ENCODE peak calls at places on chromosomes 2 and 18, in ten cellular contexts. One of them, this sample, is unnamed.

GRCh38 chr18:79502785-79503184 is 107.1 kb downstream of the NFATC1 start:
- DNase-seq in GM23248: peak
- DNase-seq in mesendoderm: no peak
- DNase-seq in psoas muscle: no peak
- DNase-seq in HCT116: no peak
- DNase-seq in choroid plexus epithelial cell: peak
- DNase-seq in NB4: no peak
- DNase-seq in CD8-positive, alpha-beta memory T cell: no peak
- DNase-seq in SJSA1: peak
- DNase-seq in neural progenitor cell: no peak
- DNase-seq in this sample: no peak

GRCh38 chr2:8682719-8683667 is 1.1 kb downstream of the ID2 start:
- DNase-seq in GM23248: peak
- DNase-seq in mesendoderm: peak
- DNase-seq in psoas muscle: peak
- DNase-seq in HCT116: peak
- DNase-seq in choroid plexus epithelial cell: peak
- DNase-seq in NB4: peak
- DNase-seq in CD8-positive, alpha-beta memory T cell: no peak
- DNase-seq in SJSA1: peak
- DNase-seq in neural progenitor cell: peak
- DNase-seq in this sample: peak

GRCh38 chr2:183164111-183165015 is 40.1 kb downstream of the NUP35 start:
- DNase-seq in GM23248: no peak
- DNase-seq in mesendoderm: no peak
- DNase-seq in psoas muscle: no peak
- DNase-seq in HCT116: no peak
- DNase-seq in choroid plexus epithelial cell: peak
- DNase-seq in NB4: no peak
- DNase-seq in CD8-positive, alpha-beta memory T cell: no peak
- DNase-seq in SJSA1: peak
- DNase-seq in neural progenitor cell: no peak
- DNase-seq in this sample: no peak

GRCh38 chr2:230758566-230759480 is 46.2 kb downstream of the CAB39 start:
- DNase-seq in GM23248: peak
- DNase-seq in mesendoderm: no peak
- DNase-seq in psoas muscle: no peak
- DNase-seq in HCT116: no peak
- DNase-seq in choroid plexus epithelial cell: peak
- DNase-seq in NB4: peak
- DNase-seq in CD8-positive, alpha-beta memory T cell: no peak
- DNase-seq in SJSA1: peak
- DNase-seq in neural progenitor cell: no peak
- DNase-seq in this sample: no peak

GRCh38 chr2:25041307-25041927 is 459 bp upstream of the EFR3B start:
- DNase-seq in GM23248: peak
- DNase-seq in mesendoderm: peak
- DNase-seq in psoas muscle: peak
- DNase-seq in HCT116: peak
- DNase-seq in choroid plexus epithelial cell: peak
- DNase-seq in NB4: no peak
- DNase-seq in CD8-positive, alpha-beta memory T cell: peak
- DNase-seq in SJSA1: peak
- DNase-seq in neural progenitor cell: peak
- DNase-seq in this sample: peak

GRCh38 chr2:79453918-79454317 is 58.9 kb upstream of the CTNNA2 start:
- DNase-seq in GM23248: peak
- DNase-seq in mesendoderm: peak
- DNase-seq in psoas muscle: no peak
- DNase-seq in HCT116: no peak
- DNase-seq in choroid plexus epithelial cell: peak
- DNase-seq in NB4: peak
- DNase-seq in CD8-positive, alpha-beta memory T cell: no peak
- DNase-seq in SJSA1: no peak
- DNase-seq in neural progenitor cell: peak
- DNase-seq in this sample: no peak

GRCh38 chr2:73112026-73112912 is 479 bp downstream of the RAB11FIP5 start:
- DNase-seq in GM23248: peak
- DNase-seq in mesendoderm: peak
- DNase-seq in psoas muscle: peak
- DNase-seq in HCT116: peak
- DNase-seq in choroid plexus epithelial cell: peak
- DNase-seq in NB4: peak
- DNase-seq in CD8-positive, alpha-beta memory T cell: peak
- DNase-seq in SJSA1: peak
- DNase-seq in neural progenitor cell: peak
- DNase-seq in this sample: no peak

GRCh38 chr2:55363636-55364035 is 56.0 kb downstream of the CCDC88A start:
- DNase-seq in GM23248: no peak
- DNase-seq in mesendoderm: no peak
- DNase-seq in psoas muscle: no peak
- DNase-seq in HCT116: no peak
- DNase-seq in choroid plexus epithelial cell: no peak
- DNase-seq in NB4: no peak
- DNase-seq in CD8-positive, alpha-beta memory T cell: no peak
- DNase-seq in SJSA1: no peak
- DNase-seq in neural progenitor cell: no peak
- DNase-seq in this sample: no peak

GRCh38 chr18:24014062-24014985 is at the start of gene TTC39C:
- DNase-seq in GM23248: peak
- DNase-seq in mesendoderm: peak
- DNase-seq in psoas muscle: peak
- DNase-seq in HCT116: peak
- DNase-seq in choroid plexus epithelial cell: peak
- DNase-seq in NB4: peak
- DNase-seq in CD8-positive, alpha-beta memory T cell: peak
- DNase-seq in SJSA1: peak
- DNase-seq in neural progenitor cell: peak
- DNase-seq in this sample: peak

GRCh38 chr18:24013061-24013460 is 1.5 kb upstream of the TTC39C start:
- DNase-seq in GM23248: peak
- DNase-seq in mesendoderm: no peak
- DNase-seq in psoas muscle: no peak
- DNase-seq in HCT116: no peak
- DNase-seq in choroid plexus epithelial cell: no peak
- DNase-seq in NB4: no peak
- DNase-seq in CD8-positive, alpha-beta memory T cell: no peak
- DNase-seq in SJSA1: no peak
- DNase-seq in neural progenitor cell: no peak
- DNase-seq in this sample: no peak

GRCh38 chr18:24016643-24017042 is 2.1 kb downstream of the TTC39C start:
- DNase-seq in GM23248: peak
- DNase-seq in mesendoderm: peak
- DNase-seq in psoas muscle: no peak
- DNase-seq in HCT116: peak
- DNase-seq in choroid plexus epithelial cell: no peak
- DNase-seq in NB4: peak
- DNase-seq in CD8-positive, alpha-beta memory T cell: no peak
- DNase-seq in SJSA1: no peak
- DNase-seq in neural progenitor cell: no peak
- DNase-seq in this sample: no peak

GRCh38 chr18:24015897-24016631 is 1.5 kb downstream of the TTC39C start:
- DNase-seq in GM23248: peak
- DNase-seq in mesendoderm: peak
- DNase-seq in psoas muscle: no peak
- DNase-seq in HCT116: no peak
- DNase-seq in choroid plexus epithelial cell: no peak
- DNase-seq in NB4: peak
- DNase-seq in CD8-positive, alpha-beta memory T cell: no peak
- DNase-seq in SJSA1: no peak
- DNase-seq in neural progenitor cell: peak
- DNase-seq in this sample: peak

DNA sequence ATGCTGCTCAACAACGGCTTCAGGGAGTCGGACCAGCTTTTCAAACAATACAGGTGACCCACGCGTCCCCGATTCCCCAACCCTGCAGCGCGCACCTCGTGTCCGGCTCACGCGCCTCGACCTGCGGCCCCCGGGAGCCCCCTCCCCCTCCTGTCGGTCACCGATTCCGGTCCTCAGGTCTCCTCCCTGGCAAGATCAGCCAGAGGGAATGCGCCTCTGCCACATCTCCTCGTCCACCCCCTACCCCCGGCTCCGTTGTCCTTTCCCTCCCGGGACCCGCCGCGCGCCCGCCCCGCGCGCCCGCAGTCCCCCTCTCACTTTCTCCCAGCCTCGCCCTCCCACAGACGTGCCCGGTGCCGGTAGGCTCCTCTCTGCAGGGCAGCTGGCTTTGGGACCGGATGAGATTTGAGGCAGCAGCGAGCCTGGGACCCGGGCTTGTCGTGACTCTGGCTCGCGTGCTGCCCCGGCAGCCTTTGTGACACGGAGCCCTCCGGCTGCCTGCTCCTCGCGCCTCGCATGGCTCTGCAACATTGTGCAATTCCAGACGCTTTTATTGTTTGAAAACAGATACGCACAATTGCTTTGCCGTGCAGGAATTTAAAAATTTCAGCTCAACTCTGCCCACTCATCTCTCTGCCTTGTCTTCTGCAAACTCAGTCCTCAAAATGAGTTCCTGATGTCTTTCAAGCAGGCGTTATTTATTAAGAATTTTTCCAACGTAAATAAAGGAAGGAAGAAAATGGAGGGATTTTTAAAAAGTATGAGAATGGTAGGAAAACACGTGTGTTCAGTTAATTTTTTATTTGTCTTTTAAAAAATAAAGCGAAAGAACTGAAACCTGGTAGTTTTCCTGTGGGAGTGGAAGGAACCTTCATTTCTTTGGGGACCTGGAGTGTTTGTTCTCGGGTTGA is 687 bp downstream of the TTC39C start:
- DNase-seq in GM23248: peak
- DNase-seq in mesendoderm: peak
- DNase-seq in psoas muscle: peak
- DNase-seq in HCT116: no peak
- DNase-seq in choroid plexus epithelial cell: peak
- DNase-seq in NB4: peak
- DNase-seq in CD8-positive, alpha-beta memory T cell: peak
- DNase-seq in SJSA1: peak
- DNase-seq in neural progenitor cell: peak
- DNase-seq in this sample: peak
- H3K4me3 ChIP-seq in GM23248: peak
- H3K4me3 ChIP-seq in mesendoderm: peak
- H3K4me3 ChIP-seq in psoas muscle: peak
- H3K4me3 ChIP-seq in HCT116: peak
- H3K4me3 ChIP-seq in choroid plexus epithelial cell: peak
- H3K4me3 ChIP-seq in NB4: peak
- H3K4me3 ChIP-seq in CD8-positive, alpha-beta memory T cell: peak
- H3K4me3 ChIP-seq in SJSA1: peak
- H3K4me3 ChIP-seq in neural progenitor cell: peak
- H3K4me3 ChIP-seq in this sample: peak

GRCh38 chr2:237289134-237289533 is 124.8 kb downstream of the COL6A3 start:
- DNase-seq in GM23248: no peak
- DNase-seq in mesendoderm: no peak
- DNase-seq in psoas muscle: no peak
- DNase-seq in HCT116: no peak
- DNase-seq in choroid plexus epithelial cell: no peak
- DNase-seq in NB4: no peak
- DNase-seq in CD8-positive, alpha-beta memory T cell: no peak
- DNase-seq in SJSA1: no peak
- DNase-seq in neural progenitor cell: no peak
- DNase-seq in this sample: no peak

GRCh38 chr2:237293966-237294365 is 120.0 kb downstream of the COL6A3 start:
- DNase-seq in GM23248: no peak
- DNase-seq in mesendoderm: no peak
- DNase-seq in psoas muscle: no peak
- DNase-seq in HCT116: no peak
- DNase-seq in choroid plexus epithelial cell: no peak
- DNase-seq in NB4: no peak
- DNase-seq in CD8-positive, alpha-beta memory T cell: no peak
- DNase-seq in SJSA1: no peak
- DNase-seq in neural progenitor cell: no peak
- DNase-seq in this sample: no peak

GRCh38 chr2:237294509-237294908 is 119.5 kb downstream of the COL6A3 start:
- DNase-seq in GM23248: no peak
- DNase-seq in mesendoderm: no peak
- DNase-seq in psoas muscle: no peak
- DNase-seq in HCT116: no peak
- DNase-seq in choroid plexus epithelial cell: no peak
- DNase-seq in NB4: no peak
- DNase-seq in CD8-positive, alpha-beta memory T cell: no peak
- DNase-seq in SJSA1: no peak
- DNase-seq in neural progenitor cell: no peak
- DNase-seq in this sample: no peak

GRCh38 chr2:237290249-237290648 is 123.7 kb downstream of the COL6A3 start:
- DNase-seq in GM23248: peak
- DNase-seq in mesendoderm: no peak
- DNase-seq in psoas muscle: peak
- DNase-seq in HCT116: no peak
- DNase-seq in choroid plexus epithelial cell: no peak
- DNase-seq in NB4: no peak
- DNase-seq in CD8-positive, alpha-beta memory T cell: no peak
- DNase-seq in SJSA1: no peak
- DNase-seq in neural progenitor cell: no peak
- DNase-seq in this sample: no peak

GRCh38 chr2:237291138-237291792 is 122.7 kb downstream of the COL6A3 start:
- DNase-seq in GM23248: peak
- DNase-seq in mesendoderm: peak
- DNase-seq in psoas muscle: peak
- DNase-seq in HCT116: peak
- DNase-seq in choroid plexus epithelial cell: peak
- DNase-seq in NB4: no peak
- DNase-seq in CD8-positive, alpha-beta memory T cell: no peak
- DNase-seq in SJSA1: peak
- DNase-seq in neural progenitor cell: no peak
- DNase-seq in this sample: no peak
- H3K4me3 ChIP-seq in GM23248: peak
- H3K4me3 ChIP-seq in mesendoderm: no peak
- H3K4me3 ChIP-seq in psoas muscle: peak
- H3K4me3 ChIP-seq in HCT116: peak
- H3K4me3 ChIP-seq in choroid plexus epithelial cell: no peak
- H3K4me3 ChIP-seq in NB4: no peak
- H3K4me3 ChIP-seq in CD8-positive, alpha-beta memory T cell: no peak
- H3K4me3 ChIP-seq in SJSA1: no peak
- H3K4me3 ChIP-seq in neural progenitor cell: no peak
- H3K4me3 ChIP-seq in this sample: no peak

DNA sequence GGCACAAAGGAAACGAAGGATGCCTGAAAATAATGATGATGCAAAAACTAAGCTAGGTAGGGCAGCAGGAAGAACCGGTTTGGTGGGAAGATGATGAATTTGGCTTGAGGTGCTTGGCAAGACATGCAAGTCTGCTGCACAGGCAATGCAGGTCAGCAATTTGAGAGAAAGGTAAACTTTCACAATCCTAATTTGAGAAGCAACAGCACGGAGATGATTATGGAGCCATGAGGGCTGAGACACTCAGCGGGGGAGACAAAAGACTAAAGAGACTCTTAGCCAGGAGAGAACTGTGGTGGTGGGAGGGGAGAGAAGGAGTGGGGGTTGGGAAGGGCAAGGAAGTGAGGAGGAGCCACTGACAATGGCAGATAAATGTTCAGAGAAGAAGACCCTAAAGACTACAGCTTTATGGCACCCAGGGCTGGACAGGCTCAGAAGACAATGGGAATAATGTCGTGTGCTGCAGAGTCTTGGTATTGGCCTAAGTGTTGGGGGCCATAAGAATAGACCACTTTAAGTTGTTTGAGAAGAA is 19.4 kb upstream of the RNF149 start:
- DNase-seq in GM23248: no peak
- DNase-seq in mesendoderm: peak
- DNase-seq in psoas muscle: no peak
- DNase-seq in HCT116: peak
- DNase-seq in choroid plexus epithelial cell: no peak
- DNase-seq in NB4: no peak
- DNase-seq in CD8-positive, alpha-beta memory T cell: no peak
- DNase-seq in SJSA1: no peak
- DNase-seq in neural progenitor cell: no peak
- DNase-seq in this sample: no peak
- H3K4me3 ChIP-seq in GM23248: no peak
- H3K4me3 ChIP-seq in mesendoderm: no peak
- H3K4me3 ChIP-seq in psoas muscle: no peak
- H3K4me3 ChIP-seq in HCT116: peak
- H3K4me3 ChIP-seq in choroid plexus epithelial cell: no peak
- H3K4me3 ChIP-seq in NB4: no peak
- H3K4me3 ChIP-seq in CD8-positive, alpha-beta memory T cell: peak
- H3K4me3 ChIP-seq in SJSA1: no peak
- H3K4me3 ChIP-seq in neural progenitor cell: no peak
- H3K4me3 ChIP-seq in this sample: no peak

GRCh38 chr2:118309201-118310015 is 221.1 kb downstream of the INSIG2 start:
- DNase-seq in GM23248: peak
- DNase-seq in mesendoderm: peak
- DNase-seq in psoas muscle: no peak
- DNase-seq in HCT116: no peak
- DNase-seq in choroid plexus epithelial cell: no peak
- DNase-seq in NB4: no peak
- DNase-seq in CD8-positive, alpha-beta memory T cell: no peak
- DNase-seq in SJSA1: no peak
- DNase-seq in neural progenitor cell: peak
- DNase-seq in this sample: no peak
- H3K4me3 ChIP-seq in GM23248: peak
- H3K4me3 ChIP-seq in mesendoderm: no peak
- H3K4me3 ChIP-seq in psoas muscle: peak
- H3K4me3 ChIP-seq in HCT116: no peak
- H3K4me3 ChIP-seq in choroid plexus epithelial cell: peak
- H3K4me3 ChIP-seq in NB4: no peak
- H3K4me3 ChIP-seq in CD8-positive, alpha-beta memory T cell: peak
- H3K4me3 ChIP-seq in SJSA1: peak
- H3K4me3 ChIP-seq in neural progenitor cell: peak
- H3K4me3 ChIP-seq in this sample: peak

This sample was measured in GM12865.